ENCODE peak calls at places on chromosomes 11 and 22, in ten cellular contexts. W is thoracic aorta; X is CD4-positive, alpha-beta T cell; B is cardiac muscle cell; K is DND-41; V is Peyer's patch; N is HCT116; S is A549; M is fibroblast of lung; H is K562. J is an unnamed sample.
A peak's percentile ranks its signal among the peaks of the same experiment; 100 is the strongest.

GRCh38 chr22:36332623-36333331 is 55.0 kb downstream of the MYH9 start:
- DNase-seq in W (no peak), X (peak; percentile 32), B (peak; percentile 67), K (peak; percentile 21), V (no peak), N (no peak), S (no peak), M (peak; percentile 91), H (peak; percentile 41), J (peak; percentile 69)

GRCh38 chr11:86621854-86622253 is 50.6 kb downstream of the ME3 start:
- DNase-seq in W (no peak), X (no peak), B (no peak), K (no peak), V (no peak), N (no peak), S (no peak), M (no peak), H (no peak), J (no peak)

GRCh38 chr11:10310301-10310841 is 5.5 kb downstream of the ADM start:
- DNase-seq in W (no peak), X (no peak), B (no peak), K (no peak), V (no peak), N (no peak), S (no peak), M (peak; percentile 29), H (no peak), J (peak; percentile 53)

GRCh38 chr22:44454113-44454769 is 43.8 kb downstream of the RTL6 start:
- DNase-seq in W (no peak), X (no peak), B (no peak), K (no peak), V (peak; percentile 38), N (no peak), S (no peak), M (no peak), H (no peak), J (peak; percentile 19)

GRCh38 chr11:93783767-93784151 is 323 bp upstream of the MED17 start:
- DNase-seq in W (no peak), X (no peak), B (no peak), K (no peak), V (no peak), N (no peak), S (no peak), M (no peak), H (no peak), J (no peak)

GRCh38 chr11:78615724-78616123 is 41.1 kb upstream of the NARS2 start:
- DNase-seq in W (no peak), X (no peak), B (no peak), K (no peak), V (no peak), N (no peak), S (no peak), M (no peak), H (no peak), J (no peak)

GRCh38 chr11:57426754-57427691 is at the start of gene SLC43A3:
- DNase-seq in W (no peak), X (peak; percentile 17), B (peak; percentile 36), K (peak; percentile 88), V (peak; percentile 84), N (no peak), S (no peak), M (peak; percentile 92), H (peak; percentile 90), J (peak; percentile 89)

GRCh38 chr11:33778682-33779081 is 4.4 kb upstream of the FBXO3 start:
- DNase-seq in W (no peak), X (no peak), B (peak; percentile 44), K (no peak), V (no peak), N (no peak), S (no peak), M (peak; percentile 91), H (no peak), J (peak; percentile 50)

GRCh38 chr11:8567597-8568198 is 26.3 kb downstream of the STK33 start:
- DNase-seq in W (no peak), X (no peak), B (no peak), K (no peak), V (no peak), N (no peak), S (no peak), M (peak; percentile 67), H (no peak), J (no peak)

GRCh38 chr11:60739114-60739513 is 14.6 kb downstream of the MS4A18 start:
- DNase-seq in W (no peak), X (no peak), B (no peak), K (no peak), V (no peak), N (no peak), S (no peak), M (no peak), H (no peak), J (peak; percentile 82)

GRCh38 chr11:43576834-43577521 is 103.6 kb upstream of the HSD17B12 start:
- DNase-seq in W (no peak), X (no peak), B (peak; percentile 89), K (peak; percentile 5), V (no peak), N (peak; percentile 12), S (peak; percentile 66), M (peak; percentile 46), H (peak; percentile 84), J (peak; percentile 95)

GRCh38 chr11:7004482-7004881 is 15.7 kb downstream of the ZNF214 start:
- DNase-seq in W (no peak), X (no peak), B (no peak), K (no peak), V (no peak), N (no peak), S (no peak), M (peak; percentile 22), H (peak; percentile 16), J (no peak)

DNA sequence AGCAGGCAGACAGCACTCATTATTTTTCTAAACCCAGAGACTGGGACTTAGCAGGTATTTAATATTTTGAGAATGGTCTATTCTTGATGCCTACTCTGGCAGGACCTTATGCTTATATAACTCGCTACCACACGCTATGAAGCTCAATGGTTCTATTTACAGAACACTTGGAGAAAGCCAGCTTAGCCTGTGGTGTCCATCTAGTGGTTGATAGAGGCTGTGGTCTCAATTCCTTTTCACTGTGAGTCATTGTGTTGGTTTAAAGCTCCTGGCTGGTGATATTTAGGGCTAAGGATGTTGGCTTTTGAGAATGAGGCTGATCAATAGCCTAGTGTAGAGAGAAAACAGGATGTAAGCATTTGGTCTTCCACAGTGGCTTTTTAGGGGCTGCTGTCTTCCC is 206.4 kb downstream of the DBX1 start:
- DNase-seq in W (no peak), X (no peak), B (peak; percentile 75), K (no peak), V (no peak), N (peak; percentile 24), S (peak; percentile 64), M (peak; percentile 94), H (peak; percentile 56), J (peak; percentile 71)
- TF ChIP-seq CTCF in W (peak; percentile 55), X (no peak), B (peak; percentile 65), K (no peak), V (peak; percentile 19), N (peak; percentile 42), S (peak; percentile 51), M (peak; percentile 77), H (peak; percentile 61), J (peak; percentile 82)

GRCh38 chr11:35210886-35211546 is 72.0 kb downstream of the CD44 start:
- DNase-seq in W (no peak), X (no peak), B (no peak), K (no peak), V (no peak), N (no peak), S (no peak), M (no peak), H (no peak), J (no peak)
- H3K27ac ChIP-seq in W (no peak overlapping the region), X (no peak overlapping the region), B (no peak overlapping the region), K (no peak overlapping the region), V (no peak overlapping the region), N (no peak overlapping the region), S (no peak overlapping the region), M (no peak overlapping the region), H (no peak overlapping the region), J (no peak overlapping the region)

DNA sequence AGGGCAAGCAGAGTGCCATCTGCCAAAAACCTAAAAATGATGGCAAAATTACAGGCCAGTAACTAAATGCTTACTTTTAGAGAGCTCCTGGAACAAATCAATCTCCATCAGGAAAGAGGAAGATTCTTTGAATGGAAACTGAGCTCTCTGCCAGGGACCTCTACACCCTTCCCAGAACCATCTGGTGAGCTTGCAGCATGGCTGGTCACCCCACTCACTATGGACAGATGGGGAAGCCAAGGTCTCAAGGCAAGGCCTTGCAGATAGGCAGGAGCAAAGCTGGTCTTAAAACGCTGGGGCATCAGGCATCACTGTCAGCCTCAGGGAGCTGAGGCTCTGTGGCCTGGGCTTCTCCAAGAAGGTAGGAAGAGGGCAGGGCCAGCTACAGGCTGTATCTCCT is 36.2 kb downstream of the SERGEF start:
- DNase-seq in W (no peak), X (no peak), B (no peak), K (no peak), V (no peak), N (no peak), S (no peak), M (no peak), H (no peak), J (no peak)
- TF ChIP-seq CTCF in W (no peak), X (no peak), B (no peak), K (no peak), V (no peak), N (no peak), S (no peak), M (no peak), H (no peak), J (no peak)

GRCh38 chr11:103359221-103359620 is 250.0 kb downstream of the DYNC2H1 start:
- DNase-seq in W (no peak), X (no peak), B (no peak), K (no peak), V (no peak), N (no peak), S (no peak), M (peak; percentile 66), H (no peak), J (no peak)

GRCh38 chr11:103349595-103349994 is 240.4 kb downstream of the DYNC2H1 start:
- DNase-seq in W (no peak), X (no peak), B (no peak), K (no peak), V (no peak), N (no peak), S (no peak), M (no peak), H (no peak), J (no peak)

GRCh38 chr11:103358251-103358650 is 249.0 kb downstream of the DYNC2H1 start:
- DNase-seq in W (no peak), X (no peak), B (no peak), K (no peak), V (no peak), N (no peak), S (no peak), M (peak; percentile 78), H (no peak), J (no peak)

DNA sequence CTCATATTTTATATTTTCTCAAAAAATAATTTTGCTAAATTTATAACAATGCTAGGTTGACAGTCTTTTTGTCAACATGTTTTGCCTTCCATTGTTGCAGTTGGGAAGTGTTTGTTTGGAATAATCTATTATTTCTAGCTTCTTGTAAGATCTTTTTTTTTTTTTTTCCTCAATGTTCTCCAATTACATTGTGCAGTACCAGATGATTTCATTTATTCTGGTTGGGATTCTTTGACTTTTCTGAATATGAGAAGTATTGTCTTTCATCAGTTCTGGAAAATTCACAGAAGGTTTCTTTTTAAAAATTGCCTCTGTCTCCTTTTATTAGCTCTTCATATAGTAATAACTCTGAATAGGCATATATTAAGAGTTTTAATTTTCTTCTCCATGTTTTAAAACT is 245.4 kb downstream of the DYNC2H1 start:
- DNase-seq in W (no peak), X (no peak), B (no peak), K (no peak), V (no peak), N (no peak), S (no peak), M (no peak), H (no peak), J (no peak)
- H3K27ac ChIP-seq in W (no peak overlapping the region), X (no peak overlapping the region), B (no peak overlapping the region), K (no peak overlapping the region), V (no peak overlapping the region), N (no peak overlapping the region), S (no peak overlapping the region), M (no peak overlapping the region), H (no peak overlapping the region), J (no peak overlapping the region)